ENCODE peak calls at places on chromosomes 16 and 17, in seven cellular contexts. N is endodermal cell, I is AG04450, R is MM.1S, T is thoracic aorta, X is colonic mucosa, W is brain microvascular endothelial cell. J is an unnamed sample. For H3K27me3, the result is how much of the 10 kb centered on the place peaks cover.

GRCh38 chr17:9900744-9901143 is 4.3 kb downstream of the RCVRN start:
- DNase-seq in N (no peak), I (no peak), R (no peak), T (no peak), X (no peak), W (no peak), J (no peak)

GRCh38 chr16:72834499-72834898 is 213.4 kb downstream of the ZFHX3 start:
- DNase-seq in N (no peak), I (no peak), R (no peak), T (no peak), X (no peak), W (no peak), J (no peak)

GRCh38 chr16:4696172-4696904 is 3.0 kb downstream of the NUDT16L1 start:
- DNase-seq in N (peak), I (no peak), R (no peak), T (no peak), X (peak), W (no peak), J (no peak)

GRCh38 chr16:10584956-10585561 is 4.7 kb upstream of the EMP2 start:
- DNase-seq in N (no peak), I (no peak), R (no peak), T (no peak), X (no peak), W (peak), J (no peak)

GRCh38 chr16:87344931-87345631 is 27.9 kb upstream of the C16orf95 start:
- DNase-seq in N (no peak), I (no peak), R (no peak), T (no peak), X (peak), W (no peak), J (no peak)

GRCh38 chr16:25690563-25691143 is 1.1 kb upstream of the HS3ST4 start:
- DNase-seq in N (peak), I (no peak), R (no peak), T (no peak), X (no peak), W (no peak), J (no peak)

GRCh38 chr17:81138083-81138482 is 27.2 kb upstream of the PVALEF start:
- DNase-seq in N (no peak), I (no peak), R (no peak), T (no peak), X (no peak), W (no peak), J (no peak)

GRCh38 chr16:12006637-12007036 is 30.1 kb downstream of the SNX29 start:
- DNase-seq in N (no peak), I (no peak), R (no peak), T (no peak), X (no peak), W (no peak), J (no peak)

GRCh38 chr16:61382435-61382834 is 653.8 kb downstream of the CDH8 start:
- DNase-seq in N (no peak), I (no peak), R (no peak), T (no peak), X (no peak), W (no peak), J (no peak)

GRCh38 chr17:38867179-38867994 is 2.5 kb upstream of the LASP1 start:
- DNase-seq in N (peak), I (no peak), R (peak), T (no peak), X (peak), W (peak), J (peak)

GRCh38 chr16:48829361-48829760 is 219.4 kb upstream of the N4BP1 start:
- DNase-seq in N (peak), I (no peak), R (no peak), T (no peak), X (no peak), W (no peak), J (no peak)

DNA sequence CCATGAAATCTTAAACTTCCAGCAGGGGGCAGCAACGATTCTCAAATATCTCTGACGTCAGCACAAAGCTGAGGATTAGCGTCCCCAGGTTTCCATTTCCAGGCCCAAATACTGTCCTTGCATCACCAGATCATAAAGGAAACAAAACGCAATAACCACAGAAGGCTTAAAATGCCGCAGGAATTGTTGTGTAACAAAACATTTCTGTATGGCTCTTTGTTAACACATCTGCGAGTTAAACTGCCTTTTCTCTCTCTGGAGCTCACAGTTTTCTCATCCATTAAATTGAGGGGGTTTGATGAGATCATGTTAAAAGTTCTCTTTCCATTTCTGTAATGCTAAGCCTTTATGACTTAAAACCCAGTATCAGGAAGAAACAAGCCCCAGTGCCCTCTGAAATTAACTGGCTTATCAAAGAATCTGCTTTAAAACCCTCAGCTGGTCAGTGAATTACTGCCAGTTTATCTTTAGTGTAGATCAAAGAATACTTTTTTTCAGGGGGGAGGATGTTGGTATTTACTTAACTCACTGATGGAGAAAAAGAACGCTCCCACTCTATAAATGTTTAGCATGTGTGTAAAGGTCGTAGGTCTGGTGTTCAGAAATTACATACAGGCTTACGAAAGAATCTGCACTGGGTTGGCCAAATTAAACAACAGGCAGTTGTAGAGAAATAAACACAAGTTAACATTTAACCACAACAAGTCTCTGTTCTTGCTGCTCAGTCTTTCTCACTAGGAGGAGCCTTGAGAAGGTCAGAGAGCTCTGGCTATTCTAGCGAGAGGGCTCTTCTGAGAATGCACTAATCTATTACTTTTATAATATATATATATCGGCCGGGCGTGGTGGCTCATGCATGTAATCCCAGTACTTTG is 10.6 kb upstream of the TERF2 start:
- DNase-seq in N (peak), I (peak), R (peak), T (peak), X (peak), W (peak), J (peak)
- TF ChIP-seq CTCF in N (peak), I (peak), R (peak), T (peak), X (peak), W (peak), J (peak)

GRCh38 chr17:59621771-59622170 is 2.1 kb downstream of the CLTC start:
- DNase-seq in N (no peak), I (no peak), R (no peak), T (no peak), X (no peak), W (no peak), J (no peak)

GRCh38 chr17:59618894-59619312 is 792 bp upstream of the CLTC start:
- DNase-seq in N (no peak), I (no peak), R (peak), T (peak), X (peak), W (no peak), J (no peak)

GRCh38 chr17:59619313-59620063 is at the start of gene CLTC:
- DNase-seq in N (peak), I (peak), R (peak), T (peak), X (peak), W (peak), J (peak)

GRCh38 chr17:59620064-59620359 is 317 bp downstream of the CLTC start:
- DNase-seq in N (no peak), I (no peak), R (no peak), T (no peak), X (no peak), W (no peak), J (no peak)

DNA sequence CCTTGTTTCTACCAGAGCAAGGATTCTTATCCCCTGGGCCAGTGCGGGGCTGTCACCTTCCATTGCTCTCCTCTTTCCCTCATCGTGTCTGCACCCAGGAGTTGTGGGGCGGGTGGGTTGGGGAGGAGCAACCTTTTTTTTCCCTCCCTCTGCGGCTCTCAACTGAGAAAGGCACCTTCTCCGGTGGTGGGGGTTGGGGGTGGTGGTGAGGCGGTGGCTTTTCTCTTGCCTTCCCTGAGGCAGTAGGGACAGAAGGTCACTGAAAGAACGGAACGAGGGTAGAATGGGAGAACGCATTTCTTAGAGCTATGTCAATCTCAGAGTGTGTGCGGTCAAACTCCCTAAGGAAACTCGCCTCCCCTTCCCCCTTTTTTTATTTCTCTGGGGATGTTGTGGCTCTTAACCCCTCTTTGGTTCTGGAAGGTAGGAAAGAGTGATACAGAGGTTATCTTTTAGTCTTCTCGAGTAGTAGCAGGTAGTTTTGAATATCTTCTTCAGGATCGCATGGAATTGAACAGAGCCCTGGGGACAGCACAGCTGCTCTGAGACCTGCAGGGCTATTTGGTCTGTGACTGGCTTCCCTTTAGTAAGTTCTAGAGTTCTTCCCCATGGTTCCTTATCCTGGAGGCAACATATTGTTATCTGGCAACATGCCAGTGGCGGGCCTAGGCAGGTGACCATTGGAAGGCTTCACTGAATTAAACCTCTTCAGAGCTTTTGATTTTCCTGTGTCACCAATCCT is 994 bp downstream of the CLTC start:
- DNase-seq in N (peak), I (no peak), R (peak), T (no peak), X (peak), W (no peak), J (no peak)
- H3K27me3 ChIP-seq in N (under half), I (under half), R (under half), T (under half), X (under half), W (under half), J (under half)

DNA sequence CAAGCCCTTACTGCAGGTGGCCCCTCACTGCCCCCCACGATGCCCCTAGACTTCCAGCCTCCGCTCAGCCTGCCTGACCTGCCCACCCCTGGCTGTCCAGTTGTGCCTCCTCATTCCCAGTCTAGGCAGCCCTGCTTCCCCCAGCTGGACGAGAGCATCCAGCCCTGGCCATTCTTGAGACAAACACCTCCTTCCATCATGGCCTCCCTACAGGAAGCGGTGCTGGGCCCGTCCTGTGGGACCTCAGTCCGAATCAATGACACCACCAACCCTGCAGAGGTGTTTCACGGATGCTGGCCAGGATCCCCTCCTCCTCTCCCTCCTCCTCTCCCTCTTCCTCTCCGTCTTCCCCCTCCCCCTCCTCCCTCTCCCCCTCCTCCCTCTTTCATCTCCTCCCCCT is 28.3 kb downstream of the CCDC40 start:
- DNase-seq in N (no peak), I (no peak), R (no peak), T (no peak), X (no peak), W (no peak), J (no peak)
- H3K27ac ChIP-seq in N (no peak), I (no peak), R (no peak), T (no peak), X (no peak), W (no peak), J (no peak)

GRCh38 chr17:3909257-3909656 is 7.0 kb downstream of the P2RX1 start:
- DNase-seq in N (no peak), I (no peak), R (no peak), T (no peak), X (no peak), W (no peak), J (no peak)

GRCh38 chr17:3906881-3907280 is 9.4 kb downstream of the P2RX1 start:
- DNase-seq in N (no peak), I (no peak), R (no peak), T (no peak), X (no peak), W (no peak), J (no peak)

GRCh38 chr17:3905017-3905486 is 11.2 kb downstream of the P2RX1 start:
- DNase-seq in N (peak), I (no peak), R (no peak), T (no peak), X (no peak), W (no peak), J (no peak)

GRCh38 chr17:3910420-3911270 is 5.6 kb downstream of the P2RX1 start:
- DNase-seq in N (no peak), I (no peak), R (no peak), T (no peak), X (no peak), W (no peak), J (no peak)

GRCh38 chr17:3907483-3908216 is 8.6 kb downstream of the P2RX1 start:
- DNase-seq in N (peak), I (no peak), R (no peak), T (no peak), X (no peak), W (no peak), J (no peak)
- TF ChIP-seq CTCF in N (peak), I (peak), R (peak), T (no peak), X (peak), W (peak), J (peak)

GRCh38 chr16:67013823-67014640 is 14.9 kb upstream of the CBFB start:
- DNase-seq in N (peak), I (no peak), R (peak), T (no peak), X (peak), W (peak), J (no peak)
- H3K27me3 ChIP-seq in N (under half), I (under half), R (under half), T (under half), X (under half), W (under half), J (under half)

J was measured in foreskin keratinocyte.